ENCODE peak calls at places on chromosomes 11 and 22, in nine cellular contexts. H, N, V, U, D, M, A, F and Z are unnamed samples.

GRCh38 chr22:42294034-42294985 is 23.9 kb upstream of the TCF20 start:
- DNase-seq in M (peak), H (peak), D (peak), A (peak), N (peak), V (peak), F (no peak), U (peak), Z (peak)

GRCh38 chr22:43514476-43515157 is 102.8 kb downstream of the MPPED1 start:
- DNase-seq in U (no peak), F (no peak), N (no peak), V (no peak), H (no peak), D (no peak), M (no peak), A (no peak), Z (no peak)

GRCh38 chr11:122724520-122724919 is 69.0 kb downstream of the UBASH3B start:
- DNase-seq in M (no peak), N (no peak), V (no peak), D (no peak), H (peak), U (no peak), F (no peak), A (peak), Z (no peak)

GRCh38 chr11:95245038-95245437 is 14.0 kb upstream of the SESN3 start:
- DNase-seq in U (no peak), D (peak), N (no peak), M (peak), F (no peak), A (peak), V (no peak), H (no peak), Z (no peak)

GRCh38 chr11:11884774-11885481 is 43.2 kb downstream of the USP47 start:
- DNase-seq in F (no peak), V (no peak), U (no peak), A (no peak), N (no peak), H (no peak), D (no peak), M (no peak), Z (no peak)

GRCh38 chr11:90222152-90222458 is 744 bp downstream of the CHORDC1 start:
- DNase-seq in A (no peak), V (no peak), F (no peak), H (no peak), D (no peak), N (no peak), U (no peak), M (no peak), Z (no peak)

GRCh38 chr11:63888170-63889086 is 28.5 kb downstream of the RCOR2 start:
- DNase-seq in M (peak), V (peak), U (peak), D (peak), F (no peak), A (peak), N (peak), H (peak), Z (no peak)

GRCh38 chr11:35227551-35228341 is 88.8 kb downstream of the CD44 start:
- DNase-seq in M (no peak), U (no peak), H (no peak), A (peak), F (no peak), D (no peak), N (no peak), V (no peak), Z (no peak)

GRCh38 chr11:72045849-72046248 is 34.5 kb downstream of the NUMA1 start:
- DNase-seq in U (no peak), A (no peak), N (no peak), V (no peak), M (no peak), F (no peak), H (no peak), D (no peak), Z (no peak)

GRCh38 chr11:99614353-99614752 is 593.6 kb downstream of the CNTN5 start:
- DNase-seq in U (no peak), N (no peak), A (no peak), F (no peak), H (no peak), V (no peak), D (no peak), M (no peak), Z (no peak)

GRCh38 chr11:10607462-10607861 is 39.0 kb upstream of the LYVE1 start:
- DNase-seq in M (no peak), F (no peak), U (no peak), H (no peak), D (no peak), V (no peak), N (no peak), A (no peak), Z (no peak)

GRCh38 chr11:85718991-85719807 is 33.2 kb upstream of the CCDC89 start:
- DNase-seq in V (no peak), D (peak), A (peak), N (peak), M (no peak), U (no peak), H (peak), F (peak), Z (no peak)

GRCh38 chr22:23063539-23064380 is 6.6 kb upstream of the GNAZ start:
- DNase-seq in N (no peak), V (no peak), D (no peak), F (no peak), H (no peak), M (no peak), A (no peak), U (peak), Z (peak)

GRCh38 chr11:61028135-61028729 is 56.8 kb downstream of the CD6 start:
- DNase-seq in V (no peak), F (no peak), A (peak), U (peak), D (peak), H (no peak), M (peak), N (no peak), Z (no peak)

GRCh38 chr11:93842461-93842860 is 8.0 kb downstream of the VSTM5 start:
- DNase-seq in M (no peak), A (peak), N (no peak), D (peak), H (peak), U (no peak), F (peak), V (no peak), Z (no peak)

GRCh38 chr22:25419247-25420113 is 145.0 kb upstream of the GRK3 start:
- DNase-seq in H (no peak), F (no peak), M (no peak), D (no peak), V (no peak), U (no peak), N (no peak), A (no peak), Z (no peak)

GRCh38 chr11:124656759-124657627 is 16.5 kb downstream of the SIAE start:
- DNase-seq in H (no peak), A (no peak), F (no peak), U (no peak), M (no peak), D (no peak), V (no peak), N (no peak), Z (no peak)

GRCh38 chr11:12390258-12390657 is 12.9 kb downstream of the PARVA start:
- DNase-seq in U (no peak), M (no peak), H (no peak), A (no peak), D (no peak), F (no peak), N (no peak), V (no peak), Z (no peak)

GRCh38 chr11:121241300-121242176 is 51.0 kb upstream of the SC5D start:
- DNase-seq in H (no peak), U (no peak), V (no peak), N (no peak), M (no peak), F (no peak), A (no peak), D (no peak), Z (no peak)

GRCh38 chr22:23533328-23533762 is 46.7 kb downstream of the IGLL1 start:
- DNase-seq in D (peak), N (no peak), H (peak), V (no peak), M (peak), U (peak), A (no peak), F (no peak), Z (peak)

GRCh38 chr22:29593923-29594322 is 9.5 kb upstream of the NF2 start:
- DNase-seq in V (no peak), U (no peak), D (no peak), H (no peak), A (no peak), M (no peak), F (no peak), N (no peak), Z (no peak)

GRCh38 chr11:15793032-15793996 is 563.0 kb downstream of the SOX6 start:
- DNase-seq in A (peak), F (no peak), H (peak), M (no peak), U (no peak), N (no peak), V (no peak), D (peak), Z (no peak)

GRCh38 chr11:61023086-61024035 is 51.9 kb downstream of the CD6 start:
- DNase-seq in H (no peak), A (no peak), U (no peak), D (no peak), M (peak), N (no peak), V (peak), F (no peak), Z (no peak)

GRCh38 chr22:45585946-45586540 is 83.4 kb downstream of the FBLN1 start:
- DNase-seq in H (no peak), N (no peak), V (no peak), M (no peak), U (no peak), D (no peak), F (no peak), A (no peak), Z (no peak)

GRCh38 chr11:104870910-104871309 is 27.4 kb downstream of the CASP12 start:
- DNase-seq in U (no peak), M (no peak), F (no peak), N (no peak), H (no peak), D (no peak), A (no peak), V (no peak), Z (no peak)

GRCh38 chr11:94241896-94242295 is 62.5 kb upstream of the IZUMO1R start:
- DNase-seq in F (no peak), A (no peak), U (no peak), H (no peak), N (no peak), V (no peak), D (no peak), M (no peak), Z (no peak)

GRCh38 chr11:15745266-15745665 is 611.1 kb downstream of the SOX6 start:
- DNase-seq in F (no peak), M (no peak), D (peak), V (no peak), U (no peak), N (no peak), A (peak), H (peak), Z (no peak)

GRCh38 chr11:83336993-83337392 is 50.8 kb upstream of the CCDC90B start:
- DNase-seq in A (no peak), M (no peak), H (no peak), U (no peak), V (no peak), N (no peak), F (no peak), D (no peak), Z (no peak)

GRCh38 chr11:1514349-1515061 is 27.9 kb upstream of the MOB2 start:
- DNase-seq in V (no peak), A (no peak), H (no peak), N (peak), M (no peak), F (no peak), U (no peak), D (no peak), Z (no peak)

GRCh38 chr11:10930224-10930960 is 72.5 kb upstream of the ZBED5 start:
- DNase-seq in H (no peak), D (no peak), V (no peak), M (peak), U (peak), F (no peak), N (no peak), A (no peak), Z (no peak)

GRCh38 chr11:117045196-117045595 is 53.0 kb downstream of the SIK3 start:
- DNase-seq in D (peak), H (peak), U (no peak), F (peak), V (no peak), A (no peak), N (no peak), M (peak), Z (no peak)

GRCh38 chr22:27024982-27025381 is 367.6 kb downstream of the MIAT start:
- DNase-seq in H (no peak), N (no peak), A (no peak), D (no peak), M (no peak), U (no peak), F (no peak), V (no peak), Z (no peak)